ENCODE peak calls at places on chromosomes 13 and 19, in seven cellular contexts. One of them, this sample, is unnamed.

GRCh38 chr13:110302154-110302553 is 4.8 kb downstream of the COL4A1 start:
- DNase-seq in AG20443: no peak
- DNase-seq in head of caudate nucleus: no peak
- DNase-seq in brain microvascular endothelial cell: no peak
- DNase-seq in sciatic nerve: no peak
- DNase-seq in endodermal cell: peak; percentile 38
- DNase-seq in T47D: no peak
- DNase-seq in this sample: no peak

GRCh38 chr13:41352935-41353801 is 42.1 kb downstream of the NAA16 start:
- DNase-seq in AG20443: peak; percentile 49
- DNase-seq in head of caudate nucleus: no peak
- DNase-seq in brain microvascular endothelial cell: peak; percentile 81
- DNase-seq in sciatic nerve: no peak
- DNase-seq in endodermal cell: peak; percentile 73
- DNase-seq in T47D: peak; percentile 56
- DNase-seq in this sample: peak; percentile 23

GRCh38 chr13:46386426-46386995 is 541 bp downstream of the RUBCNL start:
- DNase-seq in AG20443: no peak
- DNase-seq in head of caudate nucleus: no peak
- DNase-seq in brain microvascular endothelial cell: no peak
- DNase-seq in sciatic nerve: no peak
- DNase-seq in endodermal cell: no peak
- DNase-seq in T47D: no peak
- DNase-seq in this sample: no peak

GRCh38 chr19:14375582-14376291 is 5.5 kb upstream of the ADGRE5 start:
- DNase-seq in AG20443: peak; percentile 51
- DNase-seq in head of caudate nucleus: no peak
- DNase-seq in brain microvascular endothelial cell: no peak
- DNase-seq in sciatic nerve: no peak
- DNase-seq in endodermal cell: no peak
- DNase-seq in T47D: no peak
- DNase-seq in this sample: no peak

GRCh38 chr19:47305309-47305751 is 4.3 kb upstream of the C5AR1 start:
- DNase-seq in AG20443: peak; percentile 91
- DNase-seq in head of caudate nucleus: peak; percentile 55
- DNase-seq in brain microvascular endothelial cell: peak; percentile 73
- DNase-seq in sciatic nerve: peak; percentile 85
- DNase-seq in endodermal cell: peak; percentile 93
- DNase-seq in T47D: peak; percentile 76
- DNase-seq in this sample: peak; percentile 58

GRCh38 chr13:30486230-30487074 is 20.7 kb upstream of the HMGB1 start:
- DNase-seq in AG20443: no peak
- DNase-seq in head of caudate nucleus: no peak
- DNase-seq in brain microvascular endothelial cell: no peak
- DNase-seq in sciatic nerve: no peak
- DNase-seq in endodermal cell: peak; percentile 63
- DNase-seq in T47D: peak; percentile 95
- DNase-seq in this sample: no peak

GRCh38 chr19:7831452-7831851 is 1.4 kb downstream of the EVI5L start:
- DNase-seq in AG20443: peak; percentile 48
- DNase-seq in head of caudate nucleus: peak; percentile 44
- DNase-seq in brain microvascular endothelial cell: no peak
- DNase-seq in sciatic nerve: no peak
- DNase-seq in endodermal cell: peak; percentile 86
- DNase-seq in T47D: peak; percentile 45
- DNase-seq in this sample: no peak

GRCh38 chr13:37811441-37811840 is 58.1 kb downstream of the TRPC4 start:
- DNase-seq in AG20443: no peak
- DNase-seq in head of caudate nucleus: no peak
- DNase-seq in brain microvascular endothelial cell: peak; percentile 31
- DNase-seq in sciatic nerve: no peak
- DNase-seq in endodermal cell: no peak
- DNase-seq in T47D: no peak
- DNase-seq in this sample: no peak

GRCh38 chr19:17328517-17329060 is 6.1 kb downstream of the ANO8 start:
- DNase-seq in AG20443: no peak
- DNase-seq in head of caudate nucleus: no peak
- DNase-seq in brain microvascular endothelial cell: no peak
- DNase-seq in sciatic nerve: peak; percentile 53
- DNase-seq in endodermal cell: peak; percentile 78
- DNase-seq in T47D: no peak
- DNase-seq in this sample: no peak

GRCh38 chr19:30393046-30393445 is 20.9 kb downstream of the ZNF536 start:
- DNase-seq in AG20443: peak; percentile 70
- DNase-seq in head of caudate nucleus: no peak
- DNase-seq in brain microvascular endothelial cell: no peak
- DNase-seq in sciatic nerve: no peak
- DNase-seq in endodermal cell: peak; percentile 28
- DNase-seq in T47D: no peak
- DNase-seq in this sample: no peak

GRCh38 chr19:45276284-45276687 is 25.2 kb downstream of the MARK4 start:
- DNase-seq in AG20443: no peak
- DNase-seq in head of caudate nucleus: no peak
- DNase-seq in brain microvascular endothelial cell: no peak
- DNase-seq in sciatic nerve: no peak
- DNase-seq in endodermal cell: no peak
- DNase-seq in T47D: no peak
- DNase-seq in this sample: peak; percentile 84

GRCh38 chr13:110227864-110228643 is 78.9 kb downstream of the COL4A1 start:
- DNase-seq in AG20443: no peak
- DNase-seq in head of caudate nucleus: no peak
- DNase-seq in brain microvascular endothelial cell: no peak
- DNase-seq in sciatic nerve: no peak
- DNase-seq in endodermal cell: no peak
- DNase-seq in T47D: no peak
- DNase-seq in this sample: no peak

GRCh38 chr19:13877303-13877702 is 369 bp downstream of the NANOS3 start:
- DNase-seq in AG20443: no peak
- DNase-seq in head of caudate nucleus: no peak
- DNase-seq in brain microvascular endothelial cell: no peak
- DNase-seq in sciatic nerve: no peak
- DNase-seq in endodermal cell: no peak
- DNase-seq in T47D: no peak
- DNase-seq in this sample: no peak

GRCh38 chr19:8148410-8149231 is 771 bp downstream of the FBN3 start:
- DNase-seq in AG20443: peak; percentile 29
- DNase-seq in head of caudate nucleus: no peak
- DNase-seq in brain microvascular endothelial cell: no peak
- DNase-seq in sciatic nerve: no peak
- DNase-seq in endodermal cell: peak; percentile 96
- DNase-seq in T47D: peak; percentile 67
- DNase-seq in this sample: no peak

GRCh38 chr19:50358483-50359431 is 6.7 kb downstream of the NAPSA start:
- DNase-seq in AG20443: peak; percentile 92
- DNase-seq in head of caudate nucleus: peak; percentile 65
- DNase-seq in brain microvascular endothelial cell: no peak
- DNase-seq in sciatic nerve: peak; percentile 85
- DNase-seq in endodermal cell: no peak
- DNase-seq in T47D: no peak
- DNase-seq in this sample: no peak

GRCh38 chr13:73220966-73221720 is 162.3 kb downstream of the KLF5 start:
- DNase-seq in AG20443: peak; percentile 18
- DNase-seq in head of caudate nucleus: no peak
- DNase-seq in brain microvascular endothelial cell: peak; percentile 24
- DNase-seq in sciatic nerve: no peak
- DNase-seq in endodermal cell: peak; percentile 59
- DNase-seq in T47D: no peak
- DNase-seq in this sample: no peak

GRCh38 chr19:18809149-18809978 is 18.3 kb upstream of the COMP start:
- DNase-seq in AG20443: peak; percentile 82
- DNase-seq in head of caudate nucleus: no peak
- DNase-seq in brain microvascular endothelial cell: peak; percentile 13
- DNase-seq in sciatic nerve: no peak
- DNase-seq in endodermal cell: no peak
- DNase-seq in T47D: no peak
- DNase-seq in this sample: no peak

GRCh38 chr19:6000228-6000847 is 22.4 kb upstream of the RANBP3 start:
- DNase-seq in AG20443: no peak
- DNase-seq in head of caudate nucleus: no peak
- DNase-seq in brain microvascular endothelial cell: no peak
- DNase-seq in sciatic nerve: no peak
- DNase-seq in endodermal cell: no peak
- DNase-seq in T47D: no peak
- DNase-seq in this sample: no peak

GRCh38 chr19:4866595-4867424 is 657 bp downstream of the PLIN3 start:
- DNase-seq in AG20443: peak; percentile 64
- DNase-seq in head of caudate nucleus: peak; percentile 19
- DNase-seq in brain microvascular endothelial cell: no peak
- DNase-seq in sciatic nerve: peak; percentile 83
- DNase-seq in endodermal cell: peak; percentile 87
- DNase-seq in T47D: peak; percentile 38
- DNase-seq in this sample: no peak

GRCh38 chr19:3163230-3163886 is 15.2 kb upstream of the S1PR4 start:
- DNase-seq in AG20443: peak; percentile 88
- DNase-seq in head of caudate nucleus: peak; percentile 67
- DNase-seq in brain microvascular endothelial cell: peak; percentile 31
- DNase-seq in sciatic nerve: peak; percentile 84
- DNase-seq in endodermal cell: peak; percentile 91
- DNase-seq in T47D: peak; percentile 70
- DNase-seq in this sample: peak; percentile 67

GRCh38 chr13:72696590-72696989 is 30.8 kb downstream of the MZT1 start:
- DNase-seq in AG20443: no peak
- DNase-seq in head of caudate nucleus: no peak
- DNase-seq in brain microvascular endothelial cell: no peak
- DNase-seq in sciatic nerve: no peak
- DNase-seq in endodermal cell: no peak
- DNase-seq in T47D: peak; percentile 13
- DNase-seq in this sample: peak; percentile 22

GRCh38 chr19:10517361-10517759 is at the start of gene S1PR5:
- DNase-seq in AG20443: peak; percentile 69
- DNase-seq in head of caudate nucleus: peak; percentile 88
- DNase-seq in brain microvascular endothelial cell: no peak
- DNase-seq in sciatic nerve: no peak
- DNase-seq in endodermal cell: peak; percentile 85
- DNase-seq in T47D: peak; percentile 58
- DNase-seq in this sample: no peak

GRCh38 chr19:47613165-47614146 is 4.5 kb downstream of the BICRA start:
- DNase-seq in AG20443: peak; percentile 87
- DNase-seq in head of caudate nucleus: no peak
- DNase-seq in brain microvascular endothelial cell: peak; percentile 49
- DNase-seq in sciatic nerve: no peak
- DNase-seq in endodermal cell: peak; percentile 92
- DNase-seq in T47D: no peak
- DNase-seq in this sample: no peak

GRCh38 chr19:6464070-6464873 is at the start of gene CRB3:
- DNase-seq in AG20443: no peak
- DNase-seq in head of caudate nucleus: no peak
- DNase-seq in brain microvascular endothelial cell: no peak
- DNase-seq in sciatic nerve: no peak
- DNase-seq in endodermal cell: peak; percentile 99
- DNase-seq in T47D: peak; percentile 94
- DNase-seq in this sample: no peak

GRCh38 chr19:10339380-10339960 is at the start of gene ICAM3:
- DNase-seq in AG20443: no peak
- DNase-seq in head of caudate nucleus: no peak
- DNase-seq in brain microvascular endothelial cell: no peak
- DNase-seq in sciatic nerve: no peak
- DNase-seq in endodermal cell: peak; percentile 66
- DNase-seq in T47D: no peak
- DNase-seq in this sample: no peak

GRCh38 chr19:27744926-27745844 is 1467.8 kb downstream of the UQCRFS1 start:
- DNase-seq in AG20443: no peak
- DNase-seq in head of caudate nucleus: no peak
- DNase-seq in brain microvascular endothelial cell: no peak
- DNase-seq in sciatic nerve: peak; percentile 17
- DNase-seq in endodermal cell: peak; percentile 13
- DNase-seq in T47D: no peak
- DNase-seq in this sample: no peak

GRCh38 chr19:2815923-2816322 is 3.7 kb upstream of the ZNF554 start:
- DNase-seq in AG20443: no peak
- DNase-seq in head of caudate nucleus: no peak
- DNase-seq in brain microvascular endothelial cell: no peak
- DNase-seq in sciatic nerve: no peak
- DNase-seq in endodermal cell: no peak
- DNase-seq in T47D: no peak
- DNase-seq in this sample: no peak

GRCh38 chr13:36685912-36686311 is 12.1 kb downstream of the SERTM1 start:
- DNase-seq in AG20443: peak; percentile 34
- DNase-seq in head of caudate nucleus: no peak
- DNase-seq in brain microvascular endothelial cell: peak; percentile 24
- DNase-seq in sciatic nerve: no peak
- DNase-seq in endodermal cell: no peak
- DNase-seq in T47D: no peak
- DNase-seq in this sample: no peak

GRCh38 chr19:45767881-45768643 is 990 bp downstream of the SIX5 start:
- DNase-seq in AG20443: peak; percentile 47
- DNase-seq in head of caudate nucleus: peak; percentile 28
- DNase-seq in brain microvascular endothelial cell: peak; percentile 45
- DNase-seq in sciatic nerve: peak; percentile 81
- DNase-seq in endodermal cell: peak; percentile 85
- DNase-seq in T47D: peak; percentile 60
- DNase-seq in this sample: no peak

GRCh38 chr19:14843587-14843986 is 5.1 kb downstream of the OR7A10 start:
- DNase-seq in AG20443: no peak
- DNase-seq in head of caudate nucleus: no peak
- DNase-seq in brain microvascular endothelial cell: no peak
- DNase-seq in sciatic nerve: no peak
- DNase-seq in endodermal cell: no peak
- DNase-seq in T47D: no peak
- DNase-seq in this sample: no peak

GRCh38 chr13:73708393-73708985 is 425.7 kb downstream of the KLF12 start:
- DNase-seq in AG20443: peak; percentile 63
- DNase-seq in head of caudate nucleus: peak; percentile 21
- DNase-seq in brain microvascular endothelial cell: peak; percentile 65
- DNase-seq in sciatic nerve: peak; percentile 61
- DNase-seq in endodermal cell: peak; percentile 69
- DNase-seq in T47D: peak; percentile 74
- DNase-seq in this sample: peak; percentile 78

GRCh38 chr13:93476175-93476574 is 249.6 kb downstream of the GPC6 start:
- DNase-seq in AG20443: peak; percentile 42
- DNase-seq in head of caudate nucleus: no peak
- DNase-seq in brain microvascular endothelial cell: peak; percentile 90
- DNase-seq in sciatic nerve: no peak
- DNase-seq in endodermal cell: no peak
- DNase-seq in T47D: peak; percentile 71
- DNase-seq in this sample: no peak

This sample was measured in NCI-H1694 treated with DMSO at 0.1 percent for 48 hours.